ENCODE peak calls at places on chromosomes 2 and 18, in nine cellular contexts. Q, C, F, X, H, W, P, O and B are unnamed samples.

GRCh38 chr2:83342860-83343329 is 1116.2 kb downstream of the SUCLG1 start:
- DNase-seq in Q (no peak), C (no peak), F (no peak), X (no peak), H (no peak), W (no peak), P (no peak), O (no peak), B (no peak)

GRCh38 chr2:180507028-180507427 is 473.4 kb upstream of the UBE2E3 start:
- DNase-seq in Q (no peak), C (no peak), F (no peak), X (no peak), H (no peak), W (no peak), P (no peak), O (no peak), B (no peak)

GRCh38 chr18:23529597-23529996 is 26.3 kb downstream of the RMC1 start:
- DNase-seq in Q (no peak), C (no peak), F (no peak), X (no peak), H (no peak), W (no peak), P (peak), O (no peak), B (peak)

GRCh38 chr18:26657618-26658581 is 109.5 kb upstream of the KCTD1 start:
- DNase-seq in Q (no peak), C (no peak), F (no peak), X (no peak), H (no peak), W (no peak), P (no peak), O (no peak), B (no peak)

GRCh38 chr2:239729151-239729550 is 296.0 kb downstream of the NDUFA10 start:
- DNase-seq in Q (no peak), C (no peak), F (no peak), X (no peak), H (no peak), W (no peak), P (no peak), O (no peak), B (no peak)

GRCh38 chr18:77000527-77000926 is 132.1 kb downstream of the MBP start:
- DNase-seq in Q (no peak), C (peak), F (no peak), X (peak), H (peak), W (peak), P (peak), O (no peak), B (peak)

GRCh38 chr18:3391704-3392466 is 58.1 kb upstream of the TGIF1 start:
- DNase-seq in Q (no peak), C (no peak), F (no peak), X (no peak), H (no peak), W (no peak), P (no peak), O (no peak), B (no peak)

GRCh38 chr2:212997526-212998020 is 153.8 kb downstream of the IKZF2 start:
- DNase-seq in Q (no peak), C (no peak), F (peak), X (no peak), H (no peak), W (no peak), P (no peak), O (no peak), B (no peak)

GRCh38 chr2:193562031-193562430 is 1367.3 kb upstream of the TMEFF2 start:
- DNase-seq in Q (no peak), C (no peak), F (no peak), X (no peak), H (no peak), W (no peak), P (no peak), O (no peak), B (no peak)

GRCh38 chr2:36672199-36672598 is 24.3 kb upstream of the VIT start:
- DNase-seq in Q (no peak), C (no peak), F (no peak), X (no peak), H (peak), W (no peak), P (no peak), O (no peak), B (no peak)
- TF ChIP-seq CTCF in Q (no peak), C (peak), F (peak), X (no peak), H (peak), W (peak), P (peak), O (no peak), B (peak)

DNA sequence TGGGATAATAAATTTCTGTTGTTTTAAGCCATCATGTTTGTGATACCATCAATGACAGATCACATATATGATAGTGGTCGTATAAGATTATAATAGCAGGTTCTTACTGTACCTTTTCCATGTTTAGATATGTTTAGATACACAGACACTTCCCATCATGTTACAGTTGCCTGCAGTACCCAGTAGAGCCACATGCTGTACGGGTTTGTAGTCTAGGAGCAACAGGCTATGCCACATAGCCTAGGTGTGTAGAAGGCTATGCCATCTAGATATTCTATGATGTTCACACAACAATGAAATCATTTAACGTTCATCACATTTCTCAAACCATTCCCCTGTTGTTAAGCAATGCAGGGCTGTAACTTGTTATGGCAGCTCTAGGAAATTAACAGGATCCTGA is 132.9 kb upstream of the SH3BP4 start:
- DNase-seq in Q (no peak), C (no peak), F (no peak), X (no peak), H (no peak), W (no peak), P (no peak), O (no peak), B (no peak)
- TF ChIP-seq CTCF in Q (no peak), C (no peak), F (peak), X (no peak), H (no peak), W (no peak), P (peak), O (no peak), B (no peak)

GRCh38 chr2:29295843-29296242 is 180.6 kb downstream of the CLIP4 start:
- DNase-seq in Q (no peak), C (no peak), F (peak), X (no peak), H (no peak), W (peak), P (no peak), O (no peak), B (no peak)
- TF ChIP-seq CTCF in Q (no peak), C (no peak), F (peak), X (no peak), H (no peak), W (peak), P (peak), O (peak), B (no peak)

DNA sequence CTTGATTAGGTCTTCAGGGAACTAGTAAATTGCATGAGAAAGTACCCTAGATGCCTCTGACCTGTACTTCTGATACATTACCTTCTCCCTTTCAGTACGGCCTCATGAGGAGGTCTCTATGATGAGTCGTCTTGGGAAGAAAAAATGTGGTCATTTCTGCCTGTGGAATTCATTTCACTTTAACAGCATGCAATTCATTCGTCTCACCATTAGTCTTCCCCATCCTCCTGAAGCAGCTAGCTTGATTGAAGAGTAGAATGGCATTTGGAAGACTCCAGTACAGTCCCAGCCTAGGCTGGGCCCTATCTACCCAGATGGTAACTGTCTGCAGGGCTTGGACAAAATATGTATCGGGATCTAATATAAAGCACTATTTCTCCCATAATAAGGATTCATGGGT is 52.1 kb downstream of the TMX3 start:
- DNase-seq in Q (no peak), C (no peak), F (no peak), X (no peak), H (no peak), W (no peak), P (no peak), O (no peak), B (no peak)
- TF ChIP-seq CTCF in Q (no peak), C (no peak), F (no peak), X (no peak), H (no peak), W (no peak), P (no peak), O (no peak), B (no peak)

GRCh38 chr2:226077841-226078240 is 678.3 kb downstream of the NYAP2 start:
- DNase-seq in Q (no peak), C (no peak), F (no peak), X (no peak), H (no peak), W (no peak), P (no peak), O (no peak), B (no peak)
- TF ChIP-seq CTCF in Q (no peak), C (no peak), F (no peak), X (no peak), H (no peak), W (no peak), P (no peak), O (no peak), B (no peak)

GRCh38 chr2:1553671-1554295 is 140.5 kb downstream of the TPO start:
- DNase-seq in Q (peak), C (no peak), F (no peak), X (no peak), H (no peak), W (no peak), P (no peak), O (no peak), B (no peak)
- TF ChIP-seq CTCF in Q (no peak), C (no peak), F (no peak), X (no peak), H (no peak), W (no peak), P (no peak), O (no peak), B (no peak)